ENCODE peak calls at places on chromosomes 12 and 14, in ten cellular contexts. F, O, K, I, C, V, G, P, X and Q are unnamed samples.

GRCh38 chr12:104182144-104182543 is 33.4 kb upstream of the TXNRD1 start:
- DNase-seq in F (no peak), O (no peak), K (peak), I (peak), C (no peak), V (no peak), G (no peak), P (peak), X (peak), Q (no peak)

GRCh38 chr12:115752913-115753726 is 524.4 kb downstream of the MED13L start:
- DNase-seq in F (peak), O (peak), K (peak), I (no peak), C (no peak), V (peak), G (no peak), P (peak), X (peak), Q (peak)

GRCh38 chr14:83992857-83993256 is 1537.1 kb upstream of the FLRT2 start:
- DNase-seq in F (no peak), O (no peak), K (no peak), I (no peak), C (no peak), V (no peak), G (no peak), P (peak), X (no peak), Q (no peak)

GRCh38 chr12:71636704-71637115 is 26.9 kb downstream of the ZFC3H1 start:
- DNase-seq in F (peak), O (peak), K (peak), I (no peak), C (peak), V (no peak), G (no peak), P (peak), X (peak), Q (no peak)

GRCh38 chr12:50690923-50691322 is 73.0 kb upstream of the ATF1 start:
- DNase-seq in F (no peak), O (no peak), K (peak), I (peak), C (no peak), V (peak), G (no peak), P (no peak), X (no peak), Q (no peak)

GRCh38 chr12:117646595-117646994 is 285.2 kb upstream of the NOS1 start:
- DNase-seq in F (no peak), O (no peak), K (no peak), I (no peak), C (no peak), V (no peak), G (no peak), P (no peak), X (no peak), Q (no peak)

GRCh38 chr14:21526672-21527319 is 650 bp upstream of the SALL2 start:
- DNase-seq in F (peak), O (no peak), K (no peak), I (no peak), C (no peak), V (no peak), G (peak), P (no peak), X (no peak), Q (no peak)

GRCh38 chr12:64706366-64706765 is 52.8 kb downstream of the GNS start:
- DNase-seq in F (no peak), O (no peak), K (no peak), I (no peak), C (no peak), V (no peak), G (no peak), P (no peak), X (no peak), Q (no peak)

GRCh38 chr12:14803830-14804160 is 325 bp downstream of the C12orf60 start:
- DNase-seq in F (no peak), O (peak), K (no peak), I (no peak), C (no peak), V (no peak), G (no peak), P (no peak), X (no peak), Q (no peak)

GRCh38 chr12:53989227-53990113 is 4.5 kb downstream of the HOXC10 start:
- DNase-seq in F (no peak), O (no peak), K (peak), I (no peak), C (no peak), V (peak), G (no peak), P (peak), X (no peak), Q (no peak)

GRCh38 chr14:105528859-105529505 is 2.6 kb downstream of the TMEM121 start:
- DNase-seq in F (no peak), O (no peak), K (peak), I (no peak), C (peak), V (peak), G (no peak), P (no peak), X (no peak), Q (no peak)

DNA sequence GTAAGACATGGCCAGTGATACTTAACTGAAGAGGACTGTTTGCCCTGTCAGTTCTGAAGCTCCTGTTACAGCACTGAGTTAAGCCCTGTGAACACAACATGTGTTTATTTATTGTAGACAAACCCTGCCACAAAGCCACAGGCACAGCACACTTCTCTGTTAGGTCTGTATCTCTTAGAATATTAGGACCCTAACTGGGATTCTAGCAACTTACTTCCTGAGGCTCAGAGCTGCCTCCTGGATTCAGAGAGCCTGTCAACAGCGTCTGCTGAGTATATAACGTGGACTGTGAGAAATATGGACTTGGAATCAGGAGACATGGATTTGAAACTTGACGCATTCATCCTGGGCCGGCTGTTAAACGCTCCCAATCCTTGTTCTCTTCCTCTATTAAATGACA is 135.0 kb upstream of the HIF1A start:
- DNase-seq in F (no peak), O (no peak), K (no peak), I (no peak), C (no peak), V (no peak), G (no peak), P (peak), X (no peak), Q (no peak)
- H3K27ac ChIP-seq in F (no peak), O (peak), K (peak), I (no peak), C (no peak), V (no peak), G (no peak), P (peak), X (peak), Q (peak)

GRCh38 chr12:109820921-109821381 is 12.2 kb downstream of the TRPV4 start:
- DNase-seq in F (no peak), O (no peak), K (no peak), I (no peak), C (no peak), V (no peak), G (no peak), P (no peak), X (no peak), Q (no peak)
- H3K27ac ChIP-seq in F (no peak), O (peak), K (no peak), I (no peak), C (no peak), V (no peak), G (no peak), P (no peak), X (no peak), Q (peak)

DNA sequence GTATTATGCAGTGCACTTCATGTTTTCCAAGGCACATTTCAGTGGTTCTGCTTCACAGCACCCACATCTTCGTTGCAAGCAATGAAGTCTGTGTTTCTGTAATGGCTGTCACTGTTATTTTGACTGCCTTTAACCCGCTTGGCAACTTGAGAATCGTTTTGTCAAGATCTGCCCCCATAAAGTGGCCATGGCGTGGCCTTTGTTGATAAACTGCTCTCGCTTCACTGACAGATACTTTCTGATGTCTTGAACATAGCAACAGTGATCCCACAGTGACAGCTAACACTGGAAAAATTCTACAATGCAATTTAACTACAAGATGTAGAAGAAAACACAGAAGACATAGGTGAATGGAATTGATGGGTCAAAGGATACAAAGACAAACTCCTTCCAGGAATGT is 184.2 kb downstream of the KLHL28 start:
- DNase-seq in F (no peak), O (no peak), K (no peak), I (no peak), C (no peak), V (no peak), G (no peak), P (no peak), X (no peak), Q (no peak)
- H3K27ac ChIP-seq in F (no peak), O (no peak), K (no peak), I (no peak), C (no peak), V (no peak), G (no peak), P (no peak), X (no peak), Q (no peak)

GRCh38 chr12:25025951-25026490 is 77.1 kb upstream of the BCAT1 start:
- DNase-seq in F (no peak), O (no peak), K (no peak), I (no peak), C (no peak), V (no peak), G (no peak), P (no peak), X (no peak), Q (no peak)
- H3K27ac ChIP-seq in F (no peak), O (no peak), K (no peak), I (no peak), C (no peak), V (no peak), G (no peak), P (no peak), X (no peak), Q (no peak)